ENCODE peak calls at places on chromosomes 13 and 19, in seven cellular contexts. Z is CD8-positive, alpha-beta memory T cell; R is left ventricle myocardium superior; C is colonic mucosa; N is activated naive CD8-positive, alpha-beta T cell treated with anti-CD3 and anti-CD28 coated beads, Interleukin-2, amount 50 U/mL, for 16 hours; F is activated CD4-positive, alpha-beta T cell treated with anti-CD3 and anti-CD28 coated beads, Interleukin-2, amount 50 U/mL, for 48 hours; W is T-helper 2 cell. S is an unnamed sample.

GRCh38 chr13:113846639-113847318 is 17.1 kb downstream of the GAS6 start:
- DNase-seq in C (no peak), Z (no peak), F (peak), W (no peak), R (peak), N (no peak), S (no peak)

GRCh38 chr19:55082023-55082851 is 6.6 kb downstream of the EPS8L1 start:
- DNase-seq in C (no peak), R (peak), Z (peak), N (no peak), F (peak), W (no peak), S (peak)

GRCh38 chr13:113581871-113582270 is 2.7 kb upstream of the TFDP1 start:
- DNase-seq in F (no peak), C (peak), N (no peak), R (no peak), Z (no peak), W (no peak), S (no peak)

GRCh38 chr19:47226426-47227346 is 4.3 kb downstream of the BBC3 start:
- DNase-seq in N (no peak), Z (peak), R (peak), W (no peak), F (peak), C (peak), S (peak)

GRCh38 chr13:104382941-104383340 is 1316.7 kb upstream of the SLC10A2 start:
- DNase-seq in N (no peak), F (no peak), Z (no peak), W (no peak), R (no peak), C (no peak), S (no peak)

GRCh38 chr13:113972451-113973217 is 1.2 kb downstream of the C13orf46 start:
- DNase-seq in R (peak), Z (no peak), C (no peak), F (no peak), W (no peak), N (no peak), S (no peak)

GRCh38 chr19:49887037-49887652 is 9.5 kb downstream of the IL4I1 start:
- DNase-seq in C (no peak), Z (no peak), F (no peak), R (no peak), N (no peak), W (no peak), S (no peak)

GRCh38 chr19:40221858-40222619 is 3.9 kb upstream of the TTC9B start:
- DNase-seq in W (peak), R (peak), Z (peak), F (peak), N (peak), C (peak), S (peak)

GRCh38 chr19:3586124-3586626 is 897 bp downstream of the GIPC3 start:
- DNase-seq in N (no peak), F (peak), W (no peak), C (no peak), Z (peak), R (no peak), S (peak)

GRCh38 chr13:67283602-67284001 is 53.5 kb upstream of the PCDH9 start:
- DNase-seq in R (no peak), W (no peak), Z (no peak), F (no peak), N (no peak), C (no peak), S (no peak)

S was measured in CD4-positive, CD25-positive, alpha-beta regulatory T cell.